ENCODE peak calls at places on chromosome 4, in nine cellular contexts. F is activated CD8-positive, alpha-beta memory T cell treated with anti-CD3 and anti-CD28 coated beads for 48 hours; S is iris pigment epithelial cell; B is activated gamma-delta T cell treated with Interleukin-2 at 50 U/mL for 16 hours; N is NCI-H1092; G is AG08395; Y is pancreas; K is foreskin fibroblast; J is activated CD4-positive, alpha-beta T cell treated with anti-CD3 and anti-CD28 coated beads, Interleukin-2, amount 50 U/mL, for 1 hour. X is an unnamed sample.

GRCh38 chr4:6746721-6747689 is 31.0 kb downstream of the BLOC1S4 start:
- DNase-seq in B (no peak), J (no peak), N (peak), G (no peak), Y (peak), S (no peak), K (no peak), F (no peak), X (no peak)

GRCh38 chr4:17769406-17770174 is 11.8 kb downstream of the FAM184B start:
- DNase-seq in N (no peak), K (no peak), G (no peak), S (no peak), B (no peak), Y (no peak), F (no peak), J (no peak), X (no peak)

GRCh38 chr4:87058272-87059073 is 123.7 kb downstream of the AFF1 start:
- DNase-seq in S (no peak), Y (no peak), B (peak), J (no peak), G (no peak), N (no peak), K (peak), F (no peak), X (no peak)

GRCh38 chr4:53490965-53491622 is 100.2 kb downstream of the LNX1 start:
- DNase-seq in B (no peak), Y (no peak), G (peak), K (peak), J (no peak), S (peak), N (no peak), F (no peak), X (peak)

GRCh38 chr4:87093443-87094123 is 126.8 kb downstream of the KLHL8 start:
- DNase-seq in B (peak), S (peak), K (peak), Y (no peak), G (peak), J (peak), N (peak), F (no peak), X (peak)

GRCh38 chr4:126916626-126917140 is 716.1 kb upstream of the INTU start:
- DNase-seq in F (no peak), N (peak), S (peak), B (no peak), G (peak), Y (no peak), K (peak), J (no peak), X (peak)

GRCh38 chr4:131974730-131975129 is 1174.4 kb upstream of the PCDH10 start:
- DNase-seq in G (no peak), S (no peak), N (no peak), F (no peak), K (peak), B (no peak), Y (no peak), J (no peak), X (no peak)

GRCh38 chr4:182875471-182875870 is 41.7 kb downstream of the DCTD start:
- DNase-seq in N (no peak), F (no peak), G (no peak), S (no peak), K (no peak), Y (no peak), J (no peak), B (no peak), X (no peak)

GRCh38 chr4:57460967-57461366 is 350.8 kb upstream of the IGFBP7 start:
- DNase-seq in S (no peak), B (no peak), K (no peak), J (no peak), F (no peak), Y (no peak), N (no peak), G (no peak), X (no peak)

GRCh38 chr4:115234405-115235093 is 121.1 kb upstream of the NDST4 start:
- DNase-seq in Y (no peak), N (peak), F (no peak), S (no peak), J (no peak), K (peak), B (no peak), G (no peak), X (no peak)

GRCh38 chr4:157728215-157728614 is 444.6 kb downstream of the GASK1B start:
- DNase-seq in J (no peak), K (no peak), Y (no peak), B (no peak), G (no peak), F (no peak), N (no peak), S (no peak), X (no peak)

GRCh38 chr4:152021788-152022438 is 261.1 kb upstream of the GATB start:
- DNase-seq in B (no peak), S (no peak), G (no peak), J (no peak), K (no peak), Y (no peak), N (no peak), F (no peak), X (no peak)

X was measured in HS-5.